ENCODE peak calls at places on chromosomes 1 and 21, in six cellular contexts. D is cardiac muscle cell, X is IMR-90, C is mammary epithelial cell, I is small intestine, P is RWPE1. J is an unnamed sample.

GRCh38 chr1:86703696-86704455 is 500 bp upstream of the SH3GLB1 start:
- DNase-seq in D (no peak), X (no peak), C (no peak), I (peak), P (no peak), J (no peak)

GRCh38 chr1:111399792-111400610 is 27.5 kb downstream of the OVGP1 start:
- DNase-seq in D (peak), X (peak), C (peak), I (peak), P (peak), J (peak)

GRCh38 chr1:243842978-243843490 is 7.0 kb downstream of the AKT3 start:
- DNase-seq in D (no peak), X (peak), C (peak), I (no peak), P (no peak), J (no peak)

GRCh38 chr1:107404756-107405155 is 263.9 kb downstream of the NTNG1 start:
- DNase-seq in D (no peak), X (peak), C (peak), I (no peak), P (no peak), J (no peak)

GRCh38 chr21:42787613-42788012 is 91.7 kb downstream of the WDR4 start:
- DNase-seq in D (no peak), X (no peak), C (no peak), I (no peak), P (no peak), J (no peak)

GRCh38 chr1:52631759-52632331 is 1.1 kb upstream of the SHISAL2A start:
- DNase-seq in D (peak), X (no peak), C (no peak), I (peak), P (no peak), J (no peak)

GRCh38 chr1:163115887-163116286 is 46.7 kb downstream of the RGS4 start:
- DNase-seq in D (no peak), X (no peak), C (no peak), I (no peak), P (no peak), J (no peak)

GRCh38 chr1:228969968-228970800 is 234.9 kb downstream of the RHOU start:
- DNase-seq in D (no peak), X (no peak), C (no peak), I (no peak), P (no peak), J (no peak)

GRCh38 chr21:41480086-41480690 is 27.8 kb downstream of the TMPRSS2 start:
- DNase-seq in D (no peak), X (no peak), C (no peak), I (peak), P (no peak), J (peak)

GRCh38 chr1:221824025-221824424 is 82.1 kb upstream of the DUSP10 start:
- DNase-seq in D (no peak), X (peak), C (peak), I (no peak), P (no peak), J (no peak)

GRCh38 chr1:64308856-64309255 is 105.4 kb downstream of the UBE2U start:
- DNase-seq in D (no peak), X (no peak), C (peak), I (no peak), P (peak), J (no peak)

GRCh38 chr1:17168480-17168878 is 36.4 kb upstream of the PADI1 start:
- DNase-seq in D (no peak), X (peak), C (peak), I (no peak), P (no peak), J (no peak)

GRCh38 chr21:25995283-25995682 is 175.3 kb downstream of the APP start:
- DNase-seq in D (no peak), X (no peak), C (no peak), I (no peak), P (no peak), J (no peak)

GRCh38 chr1:48681476-48682305 is 95.0 kb downstream of the BEND5 start:
- DNase-seq in D (no peak), X (no peak), C (no peak), I (no peak), P (no peak), J (no peak)

GRCh38 chr1:78633209-78633608 is 13.0 kb downstream of the IFI44L start:
- DNase-seq in D (no peak), X (no peak), C (no peak), I (no peak), P (no peak), J (no peak)

GRCh38 chr1:54995013-54995760 is 3.5 kb upstream of the BSND start:
- DNase-seq in D (no peak), X (no peak), C (no peak), I (no peak), P (no peak), J (no peak)

GRCh38 chr1:204523605-204524215 is 7.5 kb downstream of the MDM4 start:
- DNase-seq in D (no peak), X (no peak), C (peak), I (peak), P (peak), J (no peak)

GRCh38 chr1:157399343-157399983 is 152.9 kb downstream of the FCRL5 start:
- DNase-seq in D (no peak), X (no peak), C (no peak), I (no peak), P (no peak), J (no peak)

GRCh38 chr1:155017021-155017945 is 14.7 kb downstream of the ZBTB7B start:
- DNase-seq in D (peak), X (peak), C (peak), I (peak), P (peak), J (peak)

GRCh38 chr1:204868340-204868700 is 2.3 kb upstream of the NFASC start:
- DNase-seq in D (no peak), X (no peak), C (no peak), I (no peak), P (no peak), J (no peak)

GRCh38 chr1:75130312-75130677 is 3.9 kb upstream of the LHX8 start:
- DNase-seq in D (peak), X (no peak), C (no peak), I (no peak), P (no peak), J (no peak)

GRCh38 chr1:157968503-157968902 is 24.9 kb upstream of the KIRREL1 start:
- DNase-seq in D (no peak), X (peak), C (peak), I (peak), P (peak), J (peak)

GRCh38 chr1:79497193-79497773 is 490.8 kb upstream of the ADGRL4 start:
- DNase-seq in D (peak), X (peak), C (peak), I (peak), P (peak), J (no peak)

GRCh38 chr1:213439703-213440102 is 388.7 kb downstream of the RPS6KC1 start:
- DNase-seq in D (no peak), X (no peak), C (no peak), I (no peak), P (no peak), J (no peak)

GRCh38 chr1:67532452-67533216 is 102.4 kb upstream of the SERBP1 start:
- DNase-seq in D (peak), X (peak), C (peak), I (peak), P (peak), J (peak)

GRCh38 chr1:11738783-11739182 is 2.8 kb downstream of the AGTRAP start:
- DNase-seq in D (no peak), X (no peak), C (no peak), I (no peak), P (no peak), J (no peak)

DNA sequence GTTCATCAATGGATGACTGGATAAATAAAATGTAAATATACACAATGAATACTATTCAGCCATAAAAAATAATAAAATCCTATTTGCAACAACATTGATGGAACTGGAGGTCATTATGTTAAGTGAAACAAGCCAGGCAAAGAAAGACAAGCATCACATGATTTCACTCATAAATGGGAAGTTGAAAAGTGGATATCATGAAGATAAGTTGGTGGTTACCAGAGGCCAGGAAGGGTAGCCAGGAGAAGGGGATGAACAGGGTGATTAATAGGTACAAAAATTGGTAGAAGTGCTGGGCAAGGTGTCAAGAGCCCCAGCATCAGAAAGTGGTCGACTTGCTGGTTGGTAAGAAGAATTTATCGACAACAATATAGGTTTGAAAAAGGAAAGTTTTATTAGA is 1.3 kb upstream of the PARK7 start:
- DNase-seq in D (no peak), X (no peak), C (no peak), I (no peak), P (no peak), J (no peak)
- H3K27ac ChIP-seq in D (peak), X (no peak), C (no peak), I (peak), P (no peak), J (peak)

DNA sequence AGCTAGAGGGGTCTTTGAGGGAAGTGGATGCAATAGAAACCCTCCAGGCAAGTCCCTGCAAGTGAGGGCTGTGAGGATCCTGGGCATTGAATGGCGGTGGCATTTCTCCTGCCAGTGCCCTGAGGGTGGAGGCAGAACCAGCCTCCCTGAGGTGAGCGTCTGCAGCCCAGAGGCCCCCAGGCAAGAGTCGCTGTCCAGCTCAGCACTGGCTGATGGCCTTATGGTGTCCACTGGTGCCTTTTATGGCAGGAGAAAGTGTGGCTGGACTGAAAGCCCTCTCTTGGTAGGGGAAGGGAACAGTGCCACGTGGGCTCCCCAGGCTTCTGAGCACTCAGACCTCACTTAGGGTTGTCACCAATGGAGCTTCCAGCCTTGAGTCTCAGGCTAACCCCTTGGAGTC is 77.3 kb downstream of the SH3BGR start:
- DNase-seq in D (peak), X (no peak), C (no peak), I (no peak), P (no peak), J (no peak)
- H3K27ac ChIP-seq in D (no peak), X (no peak), C (no peak), I (no peak), P (no peak), J (peak)

GRCh38 chr21:45386728-45387371 is 18.1 kb upstream of the COL18A1 start:
- DNase-seq in D (no peak), X (peak), C (peak), I (no peak), P (no peak), J (no peak)
- H3K27ac ChIP-seq in D (no peak), X (peak), C (no peak), I (peak), P (peak), J (peak)

GRCh38 chr1:1429671-1430073 is 5.8 kb upstream of the VWA1 start:
- DNase-seq in D (no peak), X (peak), C (no peak), I (no peak), P (no peak), J (no peak)

GRCh38 chr1:1432566-1432950 is 2.9 kb upstream of the VWA1 start:
- DNase-seq in D (no peak), X (no peak), C (no peak), I (no peak), P (no peak), J (no peak)

GRCh38 chr1:1431845-1432565 is 3.5 kb upstream of the VWA1 start:
- DNase-seq in D (peak), X (no peak), C (no peak), I (no peak), P (no peak), J (peak)

GRCh38 chr1:1430114-1430982 is 5.1 kb upstream of the VWA1 start:
- DNase-seq in D (peak), X (peak), C (no peak), I (no peak), P (no peak), J (no peak)

GRCh38 chr1:1431006-1431844 is 4.3 kb upstream of the VWA1 start:
- DNase-seq in D (no peak), X (no peak), C (no peak), I (no peak), P (no peak), J (no peak)
- H3K27ac ChIP-seq in D (peak), X (no peak), C (no peak), I (peak), P (peak), J (peak)

GRCh38 chr1:164610528-164611222 is 51.7 kb downstream of the PBX1 start:
- DNase-seq in D (no peak), X (no peak), C (no peak), I (no peak), P (no peak), J (no peak)

GRCh38 chr1:164614316-164614715 is 55.3 kb downstream of the PBX1 start:
- DNase-seq in D (no peak), X (no peak), C (no peak), I (no peak), P (no peak), J (no peak)

GRCh38 chr1:164609084-164609483 is 50.1 kb downstream of the PBX1 start:
- DNase-seq in D (no peak), X (no peak), C (no peak), I (no peak), P (no peak), J (no peak)

GRCh38 chr1:164611754-164612642 is 53.0 kb downstream of the PBX1 start:
- DNase-seq in D (peak), X (peak), C (peak), I (peak), P (peak), J (peak)

GRCh38 chr1:164613176-164613575 is 54.2 kb downstream of the PBX1 start:
- DNase-seq in D (no peak), X (no peak), C (peak), I (peak), P (peak), J (peak)
- H3K27ac ChIP-seq in D (peak), X (no peak), C (peak), I (peak), P (no peak), J (peak)

DNA sequence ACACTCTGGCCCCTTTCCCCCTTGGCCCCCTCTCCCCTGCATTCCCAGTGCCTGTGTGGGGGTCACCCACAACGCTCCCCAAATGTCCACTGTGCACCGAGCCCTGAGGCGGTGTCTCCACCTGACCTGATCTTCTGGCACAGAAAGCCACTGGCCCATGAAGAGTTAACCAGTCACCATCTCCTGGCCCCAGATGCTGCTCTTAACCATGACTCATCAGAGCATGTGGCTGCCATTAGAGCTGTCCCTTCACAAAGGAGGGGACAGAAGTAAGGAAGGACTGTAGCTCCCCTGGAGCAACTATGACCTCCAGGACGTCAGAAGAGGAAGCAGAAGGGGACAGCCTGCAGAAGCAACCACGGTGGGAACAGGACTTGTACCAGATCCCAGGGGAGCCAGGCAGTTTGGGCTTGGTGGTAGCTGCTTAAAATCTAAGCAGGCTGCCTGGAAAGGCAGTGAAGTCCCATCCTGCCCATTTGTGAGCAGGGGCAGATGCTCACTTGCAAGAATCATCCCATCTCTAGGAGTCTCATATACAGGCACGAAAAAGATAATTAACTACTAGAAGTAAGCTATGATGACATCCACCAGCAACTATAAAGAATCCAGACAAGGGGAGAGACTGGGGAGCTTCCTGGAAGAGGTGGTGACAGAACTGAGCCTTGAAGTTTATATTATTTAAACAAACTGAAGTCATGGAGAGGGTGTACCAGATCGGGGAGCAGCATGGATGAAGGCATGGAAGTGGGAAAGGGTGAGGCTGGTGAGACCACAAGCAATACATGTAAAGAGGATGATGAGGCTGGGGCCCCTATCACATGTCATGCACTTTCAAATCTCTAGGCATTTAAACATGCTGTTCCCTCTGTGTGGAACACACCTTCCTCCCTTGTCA is 1.1 kb upstream of the TTC39A start:
- DNase-seq in D (peak), X (peak), C (peak), I (peak), P (no peak), J (peak)
- H3K27ac ChIP-seq in D (no peak), X (no peak), C (no peak), I (peak), P (no peak), J (peak)

GRCh38 chr1:232597721-232598120 is 32.2 kb downstream of the SIPA1L2 start:
- DNase-seq in D (no peak), X (no peak), C (no peak), I (peak), P (no peak), J (no peak)

GRCh38 chr1:232598133-232598532 is 31.8 kb downstream of the SIPA1L2 start:
- DNase-seq in D (no peak), X (no peak), C (no peak), I (no peak), P (no peak), J (no peak)

GRCh38 chr1:232599178-232600041 is 30.5 kb downstream of the SIPA1L2 start:
- DNase-seq in D (no peak), X (peak), C (no peak), I (no peak), P (no peak), J (no peak)

GRCh38 chr1:232600430-232601258 is 29.3 kb downstream of the SIPA1L2 start:
- DNase-seq in D (no peak), X (peak), C (no peak), I (no peak), P (no peak), J (no peak)

GRCh38 chr1:232598837-232599177 is 31.1 kb downstream of the SIPA1L2 start:
- DNase-seq in D (no peak), X (no peak), C (no peak), I (no peak), P (no peak), J (no peak)
- H3K27ac ChIP-seq in D (no peak), X (no peak), C (no peak), I (no peak), P (no peak), J (no peak)